ENCODE peak calls at places on chromosomes 4 and X, in five cellular contexts. F is prostate gland, E is fibroblast of lung, R is ovary, J is IMR-90. T is an unnamed sample. For H3K4me1, the result is how much of the 10 kb centered on the place peaks cover.

GRCh38 chr4:3342182-3342854 is 49.5 kb downstream of the RGS12 start:
- DNase-seq in F (no peak), E (peak), R (no peak), J (peak), T (no peak)

GRCh38 chr4:7217453-7218310 is 25.3 kb downstream of the SORCS2 start:
- DNase-seq in F (no peak), E (peak), R (no peak), J (no peak), T (peak)

GRCh38 chr4:173041482-173041881 is 127.1 kb upstream of the GALNT7 start:
- DNase-seq in F (no peak), E (no peak), R (no peak), J (no peak), T (no peak)

GRCh38 chr4:828641-829271 is 2.8 kb upstream of the CPLX1 start:
- DNase-seq in F (no peak), E (no peak), R (no peak), J (no peak), T (peak)

GRCh38 chr4:10054571-10055041 is 33.3 kb upstream of the SLC2A9 start:
- DNase-seq in F (no peak), E (peak), R (no peak), J (no peak), T (peak)

GRCh38 chr4:141807073-141807472 is 170.7 kb downstream of the IL15 start:
- DNase-seq in F (no peak), E (peak), R (no peak), J (peak), T (no peak)

GRCh38 chr4:14810568-14810967 is 191.7 kb upstream of the CPEB2 start:
- DNase-seq in F (no peak), E (peak), R (no peak), J (no peak), T (no peak)

GRCh38 chrX:100819534-100819836 is 706 bp upstream of the CSTF2 start:
- DNase-seq in F (no peak), E (no peak), R (no peak), J (no peak), T (no peak)

GRCh38 chr4:82801910-82802521 is 3.4 kb upstream of the SCD5 start:
- DNase-seq in F (no peak), E (no peak), R (no peak), J (peak), T (no peak)

GRCh38 chrX:39195156-39195555 is 393.9 kb downstream of the MID1IP1 start:
- DNase-seq in F (no peak), E (no peak), R (no peak), J (no peak), T (no peak)

GRCh38 chrX:14073158-14073557 is 43.5 kb upstream of the GEMIN8 start:
- DNase-seq in F (no peak), E (no peak), R (no peak), J (no peak), T (no peak)

GRCh38 chrX:46589977-46590723 is 16.6 kb downstream of the CHST7 start:
- DNase-seq in F (peak), E (peak), R (no peak), J (peak), T (no peak)

GRCh38 chr4:151540728-151541437 is 131.9 kb downstream of the FHIP1A start:
- DNase-seq in F (peak), E (peak), R (no peak), J (peak), T (no peak)

GRCh38 chr4:143512978-143513313 is 556 bp upstream of the SMARCA5 start:
- DNase-seq in F (no peak), E (no peak), R (no peak), J (no peak), T (no peak)

GRCh38 chr4:151651496-151651895 is 109.3 kb downstream of the GATB start:
- DNase-seq in F (no peak), E (no peak), R (no peak), J (no peak), T (no peak)

GRCh38 chr4:145279122-145279960 is 99.0 kb upstream of the OTUD4 start:
- DNase-seq in F (no peak), E (peak), R (no peak), J (peak), T (no peak)

GRCh38 chrX:150692837-150693781 is at the start of gene MTMR1:
- DNase-seq in F (peak), E (no peak), R (peak), J (no peak), T (peak)

GRCh38 chrX:16870861-16871584 is 861 bp upstream of the RBBP7 start:
- DNase-seq in F (peak), E (peak), R (peak), J (no peak), T (peak)

GRCh38 chr4:11710484-11710883 is 281.8 kb upstream of the HS3ST1 start:
- DNase-seq in F (no peak), E (peak), R (no peak), J (peak), T (no peak)

GRCh38 chrX:27966492-27966891 is 14.8 kb downstream of the DCAF8L1 start:
- DNase-seq in F (no peak), E (no peak), R (no peak), J (no peak), T (no peak)

GRCh38 chr4:33386761-33387160 is 2666.6 kb downstream of the PCDH7 start:
- DNase-seq in F (no peak), E (no peak), R (no peak), J (no peak), T (no peak)

GRCh38 chr4:40301592-40301991 is 33.5 kb upstream of the CHRNA9 start:
- DNase-seq in F (no peak), E (no peak), R (no peak), J (no peak), T (no peak)

GRCh38 chrX:68830486-68831404 is 1.9 kb downstream of the EFNB1 start:
- DNase-seq in F (no peak), E (no peak), R (peak), J (no peak), T (no peak)

GRCh38 chr4:101730291-101731117 is 60.0 kb upstream of the BANK1 start:
- DNase-seq in F (peak), E (peak), R (peak), J (peak), T (peak)

DNA sequence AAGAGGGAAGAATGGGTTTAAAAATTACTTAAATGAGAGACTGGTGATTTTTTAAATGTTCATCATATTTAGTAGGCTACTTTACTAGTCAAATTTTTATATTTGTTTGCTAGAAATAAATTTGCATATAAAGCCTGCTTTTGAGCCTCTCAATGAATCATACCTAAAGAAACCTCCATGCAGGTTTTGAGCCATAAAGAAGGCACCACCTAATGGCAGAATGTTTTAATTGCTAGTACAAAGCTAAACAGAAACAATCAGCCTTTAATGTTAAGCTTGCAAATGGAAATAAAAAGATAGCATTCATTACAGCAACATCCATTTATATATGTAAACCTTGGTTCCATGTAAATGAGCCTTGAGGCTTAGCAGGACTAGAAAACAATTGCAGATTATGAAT is 989.7 kb downstream of the CCSER1 start:
- DNase-seq in F (no peak), E (peak), R (no peak), J (no peak), T (no peak)
- TF ChIP-seq CTCF in F (no peak), E (no peak), R (no peak), J (peak), T (no peak)

GRCh38 chr4:109547394-109547793 is 12.7 kb upstream of the MCUB start:
- DNase-seq in F (no peak), E (no peak), R (no peak), J (peak), T (no peak)

GRCh38 chr4:109548655-109549054 is 11.4 kb upstream of the MCUB start:
- DNase-seq in F (no peak), E (peak), R (no peak), J (peak), T (no peak)

GRCh38 chr4:109554971-109555370 is 5.1 kb upstream of the MCUB start:
- DNase-seq in F (no peak), E (peak), R (no peak), J (no peak), T (no peak)

GRCh38 chr4:109553130-109553529 is 6.9 kb upstream of the MCUB start:
- DNase-seq in F (no peak), E (no peak), R (no peak), J (no peak), T (no peak)

GRCh38 chr4:109552240-109552639 is 7.8 kb upstream of the MCUB start:
- DNase-seq in F (no peak), E (no peak), R (no peak), J (no peak), T (no peak)
- H3K4me1 ChIP-seq in F (under half), E (under half), R (under half), J (under half), T (under half)

GRCh38 chrX:85685843-85686242 is 306.4 kb upstream of the POF1B start:
- DNase-seq in F (no peak), E (no peak), R (no peak), J (no peak), T (no peak)
- TF ChIP-seq CTCF in F (no peak), E (no peak), R (no peak), J (no peak), T (no peak)

DNA sequence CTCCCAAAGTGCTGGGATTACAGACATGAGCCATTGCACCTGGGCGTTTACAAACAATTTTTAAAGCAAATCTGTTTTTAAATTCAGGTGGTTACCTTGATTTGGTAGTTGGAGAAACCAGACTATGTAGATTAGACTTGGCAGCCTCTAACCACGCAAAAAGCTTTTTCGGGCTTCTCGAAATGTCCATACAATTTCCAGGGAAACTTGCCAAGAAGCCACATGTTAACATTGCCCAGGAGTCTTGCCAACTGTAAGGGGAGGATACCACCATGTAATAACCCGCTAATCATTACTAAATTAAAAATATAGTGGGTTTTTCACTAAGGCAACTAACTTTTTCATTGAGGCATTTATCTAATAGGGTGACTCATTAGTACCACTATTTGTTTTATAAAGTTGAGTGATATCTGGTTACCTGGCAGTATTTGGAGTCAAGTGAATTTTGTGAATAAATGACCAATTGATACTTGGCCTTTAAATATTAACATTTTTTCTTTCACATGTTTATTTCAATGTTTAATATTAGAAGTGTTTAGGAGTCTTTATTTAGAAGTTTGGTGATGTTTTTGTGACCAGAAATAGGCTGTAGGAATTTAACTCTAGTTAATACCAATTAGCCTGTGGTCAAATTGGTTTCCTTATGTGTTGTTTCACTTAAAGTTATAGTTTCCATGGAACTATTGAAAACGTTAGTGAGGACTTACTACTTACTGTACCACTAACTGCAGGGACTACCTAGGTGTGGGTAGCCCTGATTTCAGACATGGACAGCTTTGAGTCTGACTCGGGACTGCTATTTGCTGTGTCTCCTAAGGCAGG is 61.3 kb downstream of the CLDN34 start:
- DNase-seq in F (no peak), E (no peak), R (no peak), J (no peak), T (no peak)
- H3K4me1 ChIP-seq in F (under half), E (under half), R (under half), J (under half), T (under half)